ENCODE peak calls at places on chromosomes 12 and 14, in five cellular contexts. One of them, this sample, is unnamed.

GRCh38 chr12:15532364-15532977 is 210.2 kb downstream of the PTPRO start:
- DNase-seq in brain microvascular endothelial cell: peak
- DNase-seq in heart left ventricle: no peak
- DNase-seq in lower lobe of right lung: no peak
- DNase-seq in thyroid gland: peak
- DNase-seq in this sample: no peak

GRCh38 chr14:23566782-23567185 is 807 bp downstream of the AP1G2 start:
- DNase-seq in lower lobe of right lung: no peak
- DNase-seq in brain microvascular endothelial cell: peak
- DNase-seq in thyroid gland: peak
- DNase-seq in heart left ventricle: no peak
- DNase-seq in this sample: no peak

GRCh38 chr12:41681898-41682297 is 462.8 kb downstream of the GXYLT1 start:
- DNase-seq in heart left ventricle: no peak
- DNase-seq in brain microvascular endothelial cell: no peak
- DNase-seq in lower lobe of right lung: no peak
- DNase-seq in thyroid gland: no peak
- DNase-seq in this sample: no peak

GRCh38 chr12:109494348-109494881 is 17.0 kb downstream of the UBE3B start:
- DNase-seq in thyroid gland: no peak
- DNase-seq in brain microvascular endothelial cell: no peak
- DNase-seq in heart left ventricle: no peak
- DNase-seq in lower lobe of right lung: no peak
- DNase-seq in this sample: no peak

GRCh38 chr14:95261616-95262510 is 57.8 kb downstream of the CLMN start:
- DNase-seq in heart left ventricle: peak
- DNase-seq in thyroid gland: peak
- DNase-seq in lower lobe of right lung: no peak
- DNase-seq in brain microvascular endothelial cell: no peak
- DNase-seq in this sample: no peak

GRCh38 chr12:112319395-112319794 is 62.8 kb downstream of the HECTD4 start:
- DNase-seq in brain microvascular endothelial cell: no peak
- DNase-seq in lower lobe of right lung: no peak
- DNase-seq in heart left ventricle: no peak
- DNase-seq in thyroid gland: no peak
- DNase-seq in this sample: no peak

GRCh38 chr12:53325539-53326061 is 4.2 kb upstream of the AAAS start:
- DNase-seq in lower lobe of right lung: peak
- DNase-seq in thyroid gland: peak
- DNase-seq in brain microvascular endothelial cell: no peak
- DNase-seq in heart left ventricle: no peak
- DNase-seq in this sample: peak

GRCh38 chr12:53805067-53805466 is 53.3 kb upstream of the CISTR start:
- DNase-seq in thyroid gland: no peak
- DNase-seq in heart left ventricle: no peak
- DNase-seq in lower lobe of right lung: no peak
- DNase-seq in brain microvascular endothelial cell: no peak
- DNase-seq in this sample: no peak

GRCh38 chr14:23299558-23299957 is 3.1 kb downstream of the PPP1R3E start:
- DNase-seq in heart left ventricle: no peak
- DNase-seq in brain microvascular endothelial cell: no peak
- DNase-seq in thyroid gland: peak
- DNase-seq in lower lobe of right lung: no peak
- DNase-seq in this sample: no peak

GRCh38 chr12:44889162-44889561 is 13.0 kb upstream of the NELL2 start:
- DNase-seq in heart left ventricle: no peak
- DNase-seq in thyroid gland: no peak
- DNase-seq in brain microvascular endothelial cell: no peak
- DNase-seq in lower lobe of right lung: no peak
- DNase-seq in this sample: no peak

GRCh38 chr12:50720085-50720484 is 43.8 kb upstream of the ATF1 start:
- DNase-seq in lower lobe of right lung: no peak
- DNase-seq in thyroid gland: no peak
- DNase-seq in heart left ventricle: no peak
- DNase-seq in brain microvascular endothelial cell: peak
- DNase-seq in this sample: no peak

GRCh38 chr12:176321-177181 is 37.4 kb downstream of the SLC6A12 start:
- DNase-seq in lower lobe of right lung: no peak
- DNase-seq in heart left ventricle: peak
- DNase-seq in brain microvascular endothelial cell: peak
- DNase-seq in thyroid gland: peak
- DNase-seq in this sample: no peak
- H3K27ac ChIP-seq in lower lobe of right lung: no peak
- H3K27ac ChIP-seq in heart left ventricle: peak
- H3K27ac ChIP-seq in brain microvascular endothelial cell: peak
- H3K27ac ChIP-seq in thyroid gland: peak
- H3K27ac ChIP-seq in this sample: peak

GRCh38 chr12:113855998-113856397 is 110.1 kb downstream of the RBM19 start:
- DNase-seq in heart left ventricle: peak
- DNase-seq in lower lobe of right lung: no peak
- DNase-seq in thyroid gland: no peak
- DNase-seq in brain microvascular endothelial cell: no peak
- DNase-seq in this sample: no peak
- H3K4me3 ChIP-seq in heart left ventricle: no peak
- H3K4me3 ChIP-seq in lower lobe of right lung: no peak
- H3K4me3 ChIP-seq in thyroid gland: no peak
- H3K4me3 ChIP-seq in brain microvascular endothelial cell: no peak
- H3K4me3 ChIP-seq in this sample: no peak

GRCh38 chr14:57122129-57122528 is 146.6 kb downstream of the EXOC5 start:
- DNase-seq in lower lobe of right lung: no peak
- DNase-seq in brain microvascular endothelial cell: no peak
- DNase-seq in heart left ventricle: no peak
- DNase-seq in thyroid gland: no peak
- DNase-seq in this sample: no peak
- H3K27ac ChIP-seq in lower lobe of right lung: no peak
- H3K27ac ChIP-seq in brain microvascular endothelial cell: no peak
- H3K27ac ChIP-seq in heart left ventricle: no peak
- H3K27ac ChIP-seq in thyroid gland: no peak
- H3K27ac ChIP-seq in this sample: no peak

DNA sequence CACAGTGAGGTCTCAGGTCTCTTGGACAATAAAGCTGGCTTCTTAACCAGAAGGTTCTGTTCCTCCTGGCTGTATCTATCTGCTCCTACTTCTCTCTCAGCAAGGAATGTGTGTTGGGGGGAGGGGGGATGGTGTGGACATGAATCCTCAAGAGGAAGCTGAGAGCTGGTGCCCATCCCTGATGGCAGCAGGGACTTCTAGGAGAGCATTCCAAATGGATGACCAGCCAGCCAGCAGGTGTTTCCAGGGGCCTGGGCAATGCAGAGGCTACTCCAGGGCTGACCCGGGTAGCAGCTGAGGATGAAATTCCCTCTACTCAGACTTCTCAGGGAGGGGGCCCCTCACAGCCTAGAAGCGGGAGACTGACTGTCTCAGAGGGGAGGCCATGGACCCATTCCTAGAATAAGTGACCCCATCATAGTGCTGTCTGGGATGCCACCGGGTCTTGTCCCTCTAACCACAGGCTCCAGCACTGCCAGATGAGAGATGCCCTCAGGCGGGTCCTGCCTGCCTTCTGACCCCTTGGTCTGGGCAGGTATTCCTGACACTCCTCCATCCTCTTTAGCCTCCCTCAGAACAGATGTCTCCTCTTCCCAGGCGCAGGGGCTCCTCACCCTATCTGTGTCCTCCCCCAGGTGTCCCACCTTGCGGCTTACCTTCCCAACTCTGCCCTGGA is 1.2 kb downstream of the RAB15 start:
- DNase-seq in thyroid gland: no peak
- DNase-seq in brain microvascular endothelial cell: no peak
- DNase-seq in heart left ventricle: no peak
- DNase-seq in lower lobe of right lung: no peak
- DNase-seq in this sample: no peak
- H3K4me3 ChIP-seq in thyroid gland: peak
- H3K4me3 ChIP-seq in brain microvascular endothelial cell: no peak
- H3K4me3 ChIP-seq in heart left ventricle: peak
- H3K4me3 ChIP-seq in lower lobe of right lung: peak
- H3K4me3 ChIP-seq in this sample: peak

GRCh38 chr12:27973487-27973890 is 956 bp upstream of the PTHLH start:
- DNase-seq in brain microvascular endothelial cell: no peak
- DNase-seq in heart left ventricle: no peak
- DNase-seq in lower lobe of right lung: no peak
- DNase-seq in thyroid gland: peak
- DNase-seq in this sample: no peak
- H3K27ac ChIP-seq in brain microvascular endothelial cell: no peak
- H3K27ac ChIP-seq in heart left ventricle: no peak
- H3K27ac ChIP-seq in lower lobe of right lung: no peak
- H3K27ac ChIP-seq in thyroid gland: no peak
- H3K27ac ChIP-seq in this sample: no peak

DNA sequence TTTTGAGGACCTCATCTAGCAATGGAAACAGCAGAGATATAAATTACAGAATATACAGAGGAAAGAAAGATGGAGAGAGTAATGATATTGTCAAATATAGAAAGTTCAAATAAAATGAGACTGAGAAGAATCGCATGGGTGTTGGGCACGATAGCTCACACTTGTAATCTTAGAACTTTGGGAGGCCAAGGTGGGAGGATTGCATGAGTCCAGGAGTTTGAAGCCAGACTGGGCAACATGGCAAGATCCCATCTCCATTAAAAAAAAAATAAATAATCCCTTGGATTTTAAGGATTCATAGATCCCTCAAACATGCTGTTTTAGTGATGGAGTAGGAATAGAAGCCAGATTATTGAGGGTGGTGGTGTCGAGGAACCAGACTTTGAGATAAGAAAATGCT is 1.9 kb downstream of the PYROXD1 start:
- DNase-seq in lower lobe of right lung: no peak
- DNase-seq in brain microvascular endothelial cell: no peak
- DNase-seq in thyroid gland: no peak
- DNase-seq in heart left ventricle: no peak
- DNase-seq in this sample: no peak
- H3K4me3 ChIP-seq in lower lobe of right lung: no peak
- H3K4me3 ChIP-seq in brain microvascular endothelial cell: no peak
- H3K4me3 ChIP-seq in thyroid gland: no peak
- H3K4me3 ChIP-seq in heart left ventricle: no peak
- H3K4me3 ChIP-seq in this sample: no peak

DNA sequence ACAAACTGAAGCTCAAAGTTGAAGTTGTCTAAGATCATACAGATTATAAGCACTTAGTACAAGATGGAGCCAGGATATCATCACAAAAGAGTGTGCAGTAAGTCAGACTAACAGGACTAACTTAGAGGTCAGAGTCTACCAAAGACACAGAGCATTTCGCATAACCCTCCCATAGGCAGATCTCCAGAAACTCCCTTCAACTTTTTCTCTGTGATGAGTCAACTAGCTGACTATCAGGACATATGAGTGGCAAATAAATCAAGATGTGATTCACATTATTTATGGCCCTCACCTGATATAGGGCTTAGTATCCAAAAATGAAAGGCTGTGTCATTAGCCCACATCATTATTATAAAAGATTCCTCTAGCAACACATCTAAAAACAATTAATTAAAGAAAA is 484.6 kb downstream of the GALC start:
- DNase-seq in heart left ventricle: no peak
- DNase-seq in lower lobe of right lung: no peak
- DNase-seq in brain microvascular endothelial cell: no peak
- DNase-seq in thyroid gland: no peak
- DNase-seq in this sample: no peak
- H3K27ac ChIP-seq in heart left ventricle: no peak
- H3K27ac ChIP-seq in lower lobe of right lung: no peak
- H3K27ac ChIP-seq in brain microvascular endothelial cell: no peak
- H3K27ac ChIP-seq in thyroid gland: no peak
- H3K27ac ChIP-seq in this sample: no peak